ENCODE peak calls at places on chromosomes 16 and 17, in nine cellular contexts. W, Q, P, R, U, M, S, Z and X are unnamed samples.

GRCh38 chr17:40382251-40382650 is 17.7 kb upstream of the GJD3 start:
- DNase-seq in W (no peak), Q (no peak), P (no peak), R (no peak), U (no peak), M (no peak), S (no peak), Z (no peak), X (no peak)

GRCh38 chr17:13584701-13585080 is 17.0 kb downstream of the HS3ST3A1 start:
- DNase-seq in W (no peak), Q (no peak), P (no peak), R (no peak), U (peak), M (no peak), S (no peak), Z (no peak), X (no peak)

GRCh38 chr17:8504460-8505207 is 69.0 kb downstream of the NDEL1 start:
- DNase-seq in W (no peak), Q (no peak), P (no peak), R (no peak), U (no peak), M (no peak), S (no peak), Z (no peak), X (no peak)

GRCh38 chr16:2183671-2184070 is 12.7 kb downstream of the CASKIN1 start:
- DNase-seq in W (no peak), Q (no peak), P (no peak), R (no peak), U (no peak), M (no peak), S (no peak), Z (no peak), X (no peak)

GRCh38 chr16:4376126-4376819 is 4.6 kb downstream of the VASN start:
- DNase-seq in W (peak), Q (peak), P (peak), R (no peak), U (no peak), M (no peak), S (peak), Z (peak), X (peak)

GRCh38 chr17:7523033-7523432 is 25.8 kb upstream of the TNFSF12 start:
- DNase-seq in W (no peak), Q (no peak), P (no peak), R (no peak), U (no peak), M (no peak), S (no peak), Z (no peak), X (no peak)

GRCh38 chr16:66948034-66948821 is 12.8 kb upstream of the CES3 start:
- DNase-seq in W (no peak), Q (no peak), P (no peak), R (peak), U (peak), M (peak), S (peak), Z (no peak), X (no peak)

GRCh38 chr17:41629826-41630670 is 5.7 kb upstream of the KRT17 start:
- DNase-seq in W (no peak), Q (no peak), P (no peak), R (peak), U (no peak), M (no peak), S (no peak), Z (no peak), X (no peak)

GRCh38 chr16:58198022-58198683 is at the start of gene CSNK2A2:
- DNase-seq in W (peak), Q (peak), P (peak), R (peak), U (peak), M (peak), S (peak), Z (peak), X (peak)

GRCh38 chr16:27463741-27464662 is 62.0 kb downstream of the IL21R start:
- DNase-seq in W (no peak), Q (no peak), P (no peak), R (no peak), U (no peak), M (no peak), S (no peak), Z (no peak), X (no peak)

GRCh38 chr17:40547079-40547784 is 18.0 kb downstream of the CCR7 start:
- DNase-seq in W (no peak), Q (peak), P (no peak), R (peak), U (peak), M (peak), S (peak), Z (no peak), X (peak)

GRCh38 chr17:61575352-61575975 is 15.6 kb downstream of the NACA2 start:
- DNase-seq in W (no peak), Q (no peak), P (no peak), R (no peak), U (no peak), M (no peak), S (no peak), Z (no peak), X (no peak)

GRCh38 chr17:83193336-83194188 is 114.2 kb downstream of the METRNL start:
- DNase-seq in W (no peak), Q (peak), P (peak), R (peak), U (no peak), M (no peak), S (no peak), Z (peak), X (peak)

GRCh38 chr17:6413073-6413472 is 21.8 kb downstream of the AIPL1 start:
- DNase-seq in W (no peak), Q (no peak), P (no peak), R (no peak), U (peak), M (no peak), S (no peak), Z (no peak), X (no peak)

GRCh38 chr17:75295220-75296158 is 6.3 kb upstream of the SLC25A19 start:
- DNase-seq in W (no peak), Q (no peak), P (no peak), R (no peak), U (no peak), M (peak), S (no peak), Z (no peak), X (no peak)

GRCh38 chr16:976389-976931 is 5.1 kb upstream of the SOX8 start:
- DNase-seq in W (no peak), Q (no peak), P (no peak), R (no peak), U (no peak), M (no peak), S (no peak), Z (no peak), X (no peak)

GRCh38 chr17:49509588-49509917 is 14.5 kb downstream of the NGFR start:
- DNase-seq in W (no peak), Q (no peak), P (no peak), R (peak), U (no peak), M (no peak), S (no peak), Z (no peak), X (no peak)

GRCh38 chr17:31558748-31559646 is 167.5 kb downstream of the RAB11FIP4 start:
- DNase-seq in W (no peak), Q (peak), P (peak), R (peak), U (peak), M (peak), S (peak), Z (no peak), X (peak)

GRCh38 chr16:1030381-1030901 is 42.1 kb upstream of the SSTR5 start:
- DNase-seq in W (no peak), Q (no peak), P (no peak), R (no peak), U (no peak), M (no peak), S (peak), Z (no peak), X (no peak)

GRCh38 chr17:79705674-79706073 is 25.1 kb upstream of the ENPP7 start:
- DNase-seq in W (no peak), Q (no peak), P (no peak), R (no peak), U (no peak), M (no peak), S (no peak), Z (no peak), X (no peak)

GRCh38 chr16:19138601-19139000 is 24.8 kb downstream of the ITPRIPL2 start:
- DNase-seq in W (peak), Q (peak), P (peak), R (no peak), U (peak), M (no peak), S (peak), Z (no peak), X (no peak)

GRCh38 chr16:54772400-54772799 is 158.3 kb upstream of the IRX5 start:
- DNase-seq in W (no peak), Q (no peak), P (no peak), R (no peak), U (no peak), M (no peak), S (no peak), Z (no peak), X (no peak)

GRCh38 chr17:50363217-50364060 is 9.5 kb downstream of the MRPL27 start:
- DNase-seq in W (no peak), Q (no peak), P (no peak), R (no peak), U (no peak), M (no peak), S (no peak), Z (no peak), X (peak)

GRCh38 chr17:4994081-4994595 is 3.2 kb downstream of the INCA1 start:
- DNase-seq in W (no peak), Q (no peak), P (no peak), R (no peak), U (no peak), M (no peak), S (no peak), Z (no peak), X (no peak)

GRCh38 chr17:21679256-21680146 is 12.8 kb upstream of the KCNJ18 start:
- DNase-seq in W (no peak), Q (peak), P (no peak), R (peak), U (no peak), M (no peak), S (peak), Z (no peak), X (no peak)

GRCh38 chr16:30010817-30011504 is at the start of gene DOC2A:
- DNase-seq in W (no peak), Q (no peak), P (no peak), R (no peak), U (no peak), M (no peak), S (no peak), Z (no peak), X (no peak)

GRCh38 chr17:62188713-62189112 is 123.6 kb upstream of the MED13 start:
- DNase-seq in W (no peak), Q (no peak), P (no peak), R (no peak), U (no peak), M (no peak), S (peak), Z (no peak), X (no peak)

GRCh38 chr17:61464121-61464905 is 12.1 kb downstream of the TBX4 start:
- DNase-seq in W (no peak), Q (no peak), P (no peak), R (peak), U (no peak), M (no peak), S (no peak), Z (no peak), X (no peak)

GRCh38 chr16:84694980-84695379 is 4.8 kb upstream of the USP10 start:
- DNase-seq in W (no peak), Q (no peak), P (no peak), R (no peak), U (no peak), M (no peak), S (no peak), Z (no peak), X (no peak)

GRCh38 chr17:12349297-12349696 is 316.4 kb upstream of the MYOCD start:
- DNase-seq in W (no peak), Q (no peak), P (no peak), R (no peak), U (no peak), M (no peak), S (no peak), Z (no peak), X (no peak)

GRCh38 chr16:12976936-12977335 is 75.5 kb downstream of the SHISA9 start:
- DNase-seq in W (no peak), Q (no peak), P (no peak), R (no peak), U (no peak), M (no peak), S (no peak), Z (no peak), X (no peak)

GRCh38 chr16:14386115-14386514 is 243.9 kb downstream of the PARN start:
- DNase-seq in W (no peak), Q (no peak), P (no peak), R (no peak), U (no peak), M (no peak), S (no peak), Z (no peak), X (no peak)
- TF ChIP-seq CTCF in W (no peak), Q (no peak), P (no peak), R (no peak), U (no peak), M (no peak), S (no peak), Z (no peak), X (no peak)

GRCh38 chr16:68263559-68264127 is 683 bp upstream of the SLC7A6 start:
- DNase-seq in W (no peak), Q (no peak), P (no peak), R (no peak), U (no peak), M (no peak), S (no peak), Z (no peak), X (no peak)
- TF ChIP-seq CTCF in W (no peak), Q (no peak), P (no peak), R (no peak), U (no peak), M (no peak), S (no peak), Z (no peak), X (no peak)

DNA sequence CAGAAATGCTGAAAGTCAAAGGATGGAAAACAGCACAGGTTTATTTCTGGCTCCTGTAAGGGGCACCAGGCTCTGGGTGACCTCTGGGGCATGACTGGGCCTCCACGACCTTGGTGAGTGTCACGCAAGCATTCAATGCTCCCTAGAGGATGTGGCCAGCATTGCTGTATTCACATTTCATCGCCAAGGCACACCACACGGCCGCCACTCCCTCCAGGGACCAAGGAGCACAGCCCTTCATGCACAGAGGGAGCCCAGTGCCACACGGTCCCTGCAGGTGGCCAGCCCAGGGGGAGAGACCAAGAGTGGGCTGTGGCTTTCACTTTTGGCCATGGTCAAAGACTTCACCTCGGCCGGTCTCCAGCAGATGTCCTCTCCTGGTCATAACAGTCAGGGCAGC is 137.4 kb upstream of the TNRC6C start:
- DNase-seq in W (no peak), Q (no peak), P (no peak), R (peak), U (no peak), M (no peak), S (no peak), Z (no peak), X (no peak)
- TF ChIP-seq CTCF in W (no peak), Q (no peak), P (peak), R (no peak), U (no peak), M (no peak), S (no peak), Z (no peak), X (no peak)

GRCh38 chr17:66523378-66524174 is 221.2 kb downstream of the PRKCA start:
- DNase-seq in W (no peak), Q (no peak), P (no peak), R (no peak), U (no peak), M (no peak), S (no peak), Z (no peak), X (no peak)
- TF ChIP-seq CTCF in W (no peak), Q (no peak), P (no peak), R (no peak), U (no peak), M (no peak), S (no peak), Z (no peak), X (no peak)